ENCODE peak calls at places on chromosomes 3 and 15, in nine cellular contexts. One of them, this sample, is unnamed. For H3K4me1, the result is how much of the 10 kb centered on the place peaks cover.

GRCh38 chr3:195441971-195442572 is 748 bp downstream of the ACAP2 start:
- DNase-seq in OCI-LY7: peak
- DNase-seq in lung: peak
- DNase-seq in breast epithelium: peak
- DNase-seq in hepatocyte: peak
- DNase-seq in A549: peak
- DNase-seq in right atrium auricular region: peak
- DNase-seq in transverse colon: peak
- DNase-seq in pancreas: peak
- DNase-seq in this sample: peak

GRCh38 chr15:96125681-96126080 is 204.8 kb upstream of the NR2F2 start:
- DNase-seq in right atrium auricular region: no peak
- DNase-seq in transverse colon: no peak
- DNase-seq in A549: peak
- DNase-seq in pancreas: no peak
- DNase-seq in OCI-LY7: no peak
- DNase-seq in lung: no peak
- DNase-seq in breast epithelium: no peak
- DNase-seq in hepatocyte: no peak
- DNase-seq in this sample: no peak

GRCh38 chr3:43953814-43954241 is 263.1 kb downstream of the ABHD5 start:
- DNase-seq in A549: peak
- DNase-seq in transverse colon: no peak
- DNase-seq in pancreas: no peak
- DNase-seq in breast epithelium: no peak
- DNase-seq in OCI-LY7: no peak
- DNase-seq in right atrium auricular region: no peak
- DNase-seq in lung: no peak
- DNase-seq in hepatocyte: peak
- DNase-seq in this sample: no peak

GRCh38 chr3:137217733-137218132 is 259.9 kb downstream of the IL20RB start:
- DNase-seq in right atrium auricular region: no peak
- DNase-seq in transverse colon: no peak
- DNase-seq in lung: no peak
- DNase-seq in breast epithelium: no peak
- DNase-seq in OCI-LY7: no peak
- DNase-seq in A549: no peak
- DNase-seq in pancreas: no peak
- DNase-seq in hepatocyte: no peak
- DNase-seq in this sample: no peak

GRCh38 chr3:85576091-85576690 is 617.4 kb downstream of the CADM2 start:
- DNase-seq in right atrium auricular region: peak
- DNase-seq in lung: peak
- DNase-seq in hepatocyte: peak
- DNase-seq in transverse colon: peak
- DNase-seq in OCI-LY7: peak
- DNase-seq in A549: peak
- DNase-seq in breast epithelium: peak
- DNase-seq in pancreas: no peak
- DNase-seq in this sample: peak

GRCh38 chr3:169147246-169148008 is 516.1 kb downstream of the MECOM start:
- DNase-seq in right atrium auricular region: peak
- DNase-seq in breast epithelium: no peak
- DNase-seq in hepatocyte: peak
- DNase-seq in lung: peak
- DNase-seq in transverse colon: peak
- DNase-seq in A549: peak
- DNase-seq in OCI-LY7: no peak
- DNase-seq in pancreas: peak
- DNase-seq in this sample: no peak

GRCh38 chr3:29868702-29869101 is 587.8 kb downstream of the RBMS3 start:
- DNase-seq in OCI-LY7: no peak
- DNase-seq in pancreas: no peak
- DNase-seq in lung: no peak
- DNase-seq in hepatocyte: no peak
- DNase-seq in breast epithelium: no peak
- DNase-seq in A549: no peak
- DNase-seq in right atrium auricular region: no peak
- DNase-seq in transverse colon: no peak
- DNase-seq in this sample: no peak

GRCh38 chr15:51281368-51281967 is 56.9 kb downstream of the CYP19A1 start:
- DNase-seq in pancreas: peak
- DNase-seq in breast epithelium: no peak
- DNase-seq in right atrium auricular region: peak
- DNase-seq in lung: peak
- DNase-seq in hepatocyte: peak
- DNase-seq in OCI-LY7: peak
- DNase-seq in transverse colon: peak
- DNase-seq in A549: peak
- DNase-seq in this sample: no peak

GRCh38 chr3:169879846-169880558 is 10.3 kb upstream of the LRRC31 start:
- DNase-seq in lung: no peak
- DNase-seq in transverse colon: no peak
- DNase-seq in A549: no peak
- DNase-seq in right atrium auricular region: no peak
- DNase-seq in hepatocyte: no peak
- DNase-seq in pancreas: no peak
- DNase-seq in OCI-LY7: no peak
- DNase-seq in breast epithelium: no peak
- DNase-seq in this sample: no peak

GRCh38 chr3:35723480-35724097 is 84.3 kb downstream of the ARPP21 start:
- DNase-seq in breast epithelium: no peak
- DNase-seq in OCI-LY7: no peak
- DNase-seq in A549: no peak
- DNase-seq in transverse colon: no peak
- DNase-seq in pancreas: no peak
- DNase-seq in lung: no peak
- DNase-seq in hepatocyte: no peak
- DNase-seq in right atrium auricular region: no peak
- DNase-seq in this sample: no peak

GRCh38 chr3:51336261-51336660 is 48.8 kb upstream of the MANF start:
- DNase-seq in right atrium auricular region: no peak
- DNase-seq in pancreas: no peak
- DNase-seq in transverse colon: no peak
- DNase-seq in breast epithelium: no peak
- DNase-seq in A549: no peak
- DNase-seq in lung: no peak
- DNase-seq in hepatocyte: no peak
- DNase-seq in OCI-LY7: no peak
- DNase-seq in this sample: no peak

GRCh38 chr15:96325579-96326331 is 4.7 kb upstream of the NR2F2 start:
- DNase-seq in lung: no peak
- DNase-seq in transverse colon: no peak
- DNase-seq in A549: peak
- DNase-seq in pancreas: no peak
- DNase-seq in breast epithelium: no peak
- DNase-seq in OCI-LY7: no peak
- DNase-seq in right atrium auricular region: no peak
- DNase-seq in hepatocyte: peak
- DNase-seq in this sample: no peak

GRCh38 chr3:94137377-94137776 is 74.5 kb downstream of the NSUN3 start:
- DNase-seq in A549: no peak
- DNase-seq in lung: no peak
- DNase-seq in OCI-LY7: no peak
- DNase-seq in pancreas: no peak
- DNase-seq in transverse colon: no peak
- DNase-seq in breast epithelium: no peak
- DNase-seq in hepatocyte: no peak
- DNase-seq in right atrium auricular region: no peak
- DNase-seq in this sample: no peak

GRCh38 chr3:160312014-160312624 is 86.9 kb downstream of the C3orf80 start:
- DNase-seq in OCI-LY7: no peak
- DNase-seq in pancreas: no peak
- DNase-seq in A549: no peak
- DNase-seq in lung: no peak
- DNase-seq in hepatocyte: no peak
- DNase-seq in breast epithelium: no peak
- DNase-seq in transverse colon: no peak
- DNase-seq in right atrium auricular region: no peak
- DNase-seq in this sample: no peak

GRCh38 chr3:186515115-186515514 is 29.1 kb downstream of the CRYGS start:
- DNase-seq in OCI-LY7: peak
- DNase-seq in hepatocyte: no peak
- DNase-seq in lung: no peak
- DNase-seq in pancreas: no peak
- DNase-seq in transverse colon: no peak
- DNase-seq in breast epithelium: no peak
- DNase-seq in A549: no peak
- DNase-seq in right atrium auricular region: no peak
- DNase-seq in this sample: peak
- H3K4me1 ChIP-seq in OCI-LY7: under half
- H3K4me1 ChIP-seq in hepatocyte: under half
- H3K4me1 ChIP-seq in lung: under half
- H3K4me1 ChIP-seq in pancreas: under half
- H3K4me1 ChIP-seq in transverse colon: under half
- H3K4me1 ChIP-seq in breast epithelium: under half
- H3K4me1 ChIP-seq in A549: under half
- H3K4me1 ChIP-seq in right atrium auricular region: under half
- H3K4me1 ChIP-seq in this sample: half or more

GRCh38 chr15:37101634-37102314 is 1.4 kb upstream of the MEIS2 start:
- DNase-seq in A549: peak
- DNase-seq in breast epithelium: peak
- DNase-seq in lung: peak
- DNase-seq in hepatocyte: peak
- DNase-seq in OCI-LY7: peak
- DNase-seq in pancreas: peak
- DNase-seq in right atrium auricular region: peak
- DNase-seq in transverse colon: peak
- DNase-seq in this sample: no peak

GRCh38 chr15:37098468-37099320 is 1.7 kb downstream of the MEIS2 start:
- DNase-seq in hepatocyte: peak
- DNase-seq in A549: peak
- DNase-seq in breast epithelium: no peak
- DNase-seq in OCI-LY7: peak
- DNase-seq in right atrium auricular region: no peak
- DNase-seq in transverse colon: no peak
- DNase-seq in pancreas: peak
- DNase-seq in lung: no peak
- DNase-seq in this sample: peak

GRCh38 chr15:37102315-37103021 is 2.1 kb upstream of the MEIS2 start:
- DNase-seq in A549: peak
- DNase-seq in transverse colon: no peak
- DNase-seq in right atrium auricular region: no peak
- DNase-seq in OCI-LY7: peak
- DNase-seq in pancreas: no peak
- DNase-seq in hepatocyte: no peak
- DNase-seq in lung: no peak
- DNase-seq in breast epithelium: no peak
- DNase-seq in this sample: no peak

GRCh38 chr15:37099321-37100108 is 834 bp downstream of the MEIS2 start:
- DNase-seq in pancreas: no peak
- DNase-seq in breast epithelium: no peak
- DNase-seq in A549: peak
- DNase-seq in transverse colon: no peak
- DNase-seq in right atrium auricular region: no peak
- DNase-seq in lung: no peak
- DNase-seq in hepatocyte: no peak
- DNase-seq in OCI-LY7: peak
- DNase-seq in this sample: no peak

GRCh38 chr15:37100109-37100873 is at the start of gene MEIS2:
- DNase-seq in lung: peak
- DNase-seq in hepatocyte: peak
- DNase-seq in OCI-LY7: peak
- DNase-seq in pancreas: peak
- DNase-seq in breast epithelium: peak
- DNase-seq in A549: peak
- DNase-seq in right atrium auricular region: peak
- DNase-seq in transverse colon: peak
- DNase-seq in this sample: peak
- H3K4me1 ChIP-seq in lung: under half
- H3K4me1 ChIP-seq in hepatocyte: under half
- H3K4me1 ChIP-seq in OCI-LY7: under half
- H3K4me1 ChIP-seq in pancreas: under half
- H3K4me1 ChIP-seq in breast epithelium: under half
- H3K4me1 ChIP-seq in A549: under half
- H3K4me1 ChIP-seq in right atrium auricular region: under half
- H3K4me1 ChIP-seq in transverse colon: under half
- H3K4me1 ChIP-seq in this sample: under half

DNA sequence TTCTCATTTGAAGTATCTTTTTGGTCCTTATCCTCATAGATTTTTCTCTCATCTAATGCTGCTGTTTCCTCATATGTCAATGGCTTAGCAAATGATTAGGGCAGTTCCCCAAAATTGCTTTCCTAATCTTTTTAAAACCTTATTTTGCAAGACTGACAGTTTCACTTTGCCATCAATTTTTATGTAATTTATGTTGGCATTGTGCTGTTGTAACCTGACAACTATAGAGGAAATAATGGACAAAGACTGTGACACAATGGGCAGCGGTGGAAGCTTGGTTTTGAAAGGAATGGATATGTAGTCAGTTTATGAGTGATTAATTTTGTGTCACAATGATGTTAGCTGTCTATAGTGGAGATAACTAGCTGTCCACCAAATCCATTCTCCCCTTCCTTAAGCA is 10.6 kb upstream of the SH3BP5 start:
- DNase-seq in hepatocyte: no peak
- DNase-seq in breast epithelium: no peak
- DNase-seq in A549: no peak
- DNase-seq in OCI-LY7: no peak
- DNase-seq in pancreas: no peak
- DNase-seq in right atrium auricular region: no peak
- DNase-seq in lung: no peak
- DNase-seq in transverse colon: no peak
- DNase-seq in this sample: no peak
- H3K4me1 ChIP-seq in hepatocyte: under half
- H3K4me1 ChIP-seq in breast epithelium: under half
- H3K4me1 ChIP-seq in A549: under half
- H3K4me1 ChIP-seq in OCI-LY7: half or more
- H3K4me1 ChIP-seq in pancreas: under half
- H3K4me1 ChIP-seq in right atrium auricular region: under half
- H3K4me1 ChIP-seq in lung: under half
- H3K4me1 ChIP-seq in transverse colon: under half
- H3K4me1 ChIP-seq in this sample: under half

DNA sequence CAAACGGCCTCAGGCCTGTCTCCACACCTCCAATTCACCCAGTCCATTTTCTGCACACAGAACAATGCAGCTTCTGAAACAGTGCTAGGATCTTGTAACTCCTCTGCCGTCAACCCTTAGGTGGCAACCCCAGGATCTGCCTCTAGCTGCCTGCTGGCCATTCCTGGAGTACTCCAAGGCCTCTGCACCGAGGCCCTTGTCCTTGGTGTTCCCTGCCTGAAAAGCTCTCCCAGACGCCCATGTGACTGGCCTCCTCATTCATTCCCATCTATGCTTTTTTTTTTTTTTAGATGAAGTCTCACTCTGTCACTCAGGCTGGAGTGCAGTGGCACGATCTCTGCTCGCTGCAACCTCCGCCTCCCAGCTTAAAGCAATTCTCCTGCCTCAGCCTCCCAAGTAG is 18.3 kb downstream of the RAB43 start:
- DNase-seq in right atrium auricular region: no peak
- DNase-seq in pancreas: no peak
- DNase-seq in transverse colon: no peak
- DNase-seq in A549: no peak
- DNase-seq in breast epithelium: no peak
- DNase-seq in OCI-LY7: no peak
- DNase-seq in lung: no peak
- DNase-seq in hepatocyte: no peak
- DNase-seq in this sample: no peak
- H3K4me1 ChIP-seq in right atrium auricular region: under half
- H3K4me1 ChIP-seq in pancreas: under half
- H3K4me1 ChIP-seq in transverse colon: under half
- H3K4me1 ChIP-seq in A549: under half
- H3K4me1 ChIP-seq in breast epithelium: under half
- H3K4me1 ChIP-seq in OCI-LY7: under half
- H3K4me1 ChIP-seq in lung: under half
- H3K4me1 ChIP-seq in hepatocyte: under half
- H3K4me1 ChIP-seq in this sample: half or more

This sample was measured in CD4-positive, alpha-beta memory T cell.